ENCODE peak calls at places on chromosomes 7 and 10, in five cellular contexts. M, Z, X, V and O are unnamed samples.

GRCh38 chr10:127832456-127832855 is 60.3 kb downstream of the CLRN3 start:
- DNase-seq in M (no peak), Z (no peak), X (no peak), V (no peak), O (no peak)

GRCh38 chr10:70456164-70456563 is 14.7 kb upstream of the NODAL start:
- DNase-seq in M (no peak), Z (no peak), X (no peak), V (no peak), O (no peak)

GRCh38 chr7:57370739-57371098 is 79.3 kb upstream of the ZNF716 start:
- DNase-seq in M (no peak), Z (no peak), X (no peak), V (no peak), O (no peak)

GRCh38 chr10:69650589-69651261 is 20.7 kb downstream of the FAM241B start:
- DNase-seq in M (no peak), Z (no peak), X (no peak), V (no peak), O (no peak)

GRCh38 chr7:131640686-131641085 is 84.3 kb upstream of the PODXL start:
- DNase-seq in M (no peak), Z (no peak), X (no peak), V (no peak), O (no peak)

GRCh38 chr10:127293640-127294039 is 97.2 kb upstream of the INSYN2A start:
- DNase-seq in M (no peak), Z (no peak), X (no peak), V (no peak), O (no peak)

GRCh38 chr7:8931906-8932646 is 498.7 kb downstream of the NXPH1 start:
- DNase-seq in M (no peak), Z (no peak), X (no peak), V (no peak), O (no peak)

GRCh38 chr10:132356621-132357195 is 24.7 kb downstream of the LRRC27 start:
- DNase-seq in M (no peak), Z (no peak), X (no peak), V (no peak), O (no peak)

GRCh38 chr10:48667960-48668541 is 16.6 kb upstream of the WDFY4 start:
- DNase-seq in M (no peak), Z (no peak), X (no peak), V (no peak), O (no peak)

GRCh38 chr7:44224216-44224950 is 23.6 kb downstream of the YKT6 start:
- DNase-seq in M (no peak), Z (no peak), X (peak), V (peak), O (no peak)

GRCh38 chr10:69416695-69417094 is at the start of gene TACR2:
- DNase-seq in M (no peak), Z (no peak), X (no peak), V (no peak), O (no peak)

GRCh38 chr7:46853451-46853850 is 728.5 kb downstream of the TNS3 start:
- DNase-seq in M (no peak), Z (no peak), X (no peak), V (no peak), O (no peak)

GRCh38 chr7:2103071-2103898 is 129.5 kb downstream of the MAD1L1 start:
- DNase-seq in M (no peak), Z (no peak), X (no peak), V (no peak), O (no peak)
- TF ChIP-seq CTCF in M (no peak), Z (no peak), X (no peak), V (no peak), O (no peak)

DNA sequence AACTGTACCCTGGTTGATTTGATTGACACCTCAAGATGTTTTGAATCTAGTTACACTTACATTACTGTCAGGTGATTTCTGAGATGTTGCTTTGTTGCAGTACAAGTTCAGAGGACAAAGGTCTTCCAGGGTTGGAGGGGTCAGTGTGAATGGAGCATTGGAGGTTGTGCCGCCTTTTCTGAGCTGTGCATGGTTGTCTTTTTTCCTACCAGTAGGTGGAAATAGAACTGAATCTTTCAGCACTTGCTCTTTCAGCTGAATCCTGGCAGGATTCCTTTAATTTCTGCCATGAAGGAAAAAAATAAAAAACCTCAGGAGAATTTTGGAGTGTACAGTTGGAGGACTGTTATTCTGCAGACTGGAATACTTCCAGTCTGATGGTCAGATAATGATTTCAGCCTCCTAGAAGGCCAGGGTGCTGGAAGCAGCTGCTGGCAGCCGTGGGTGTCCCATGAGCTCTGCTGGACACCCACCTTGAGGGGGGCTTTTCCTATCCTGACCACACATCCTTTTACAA is 82.7 kb downstream of the PLCE1 start:
- DNase-seq in M (peak), Z (no peak), X (no peak), V (no peak), O (no peak)
- TF ChIP-seq CTCF in M (peak), Z (peak), X (peak), V (peak), O (peak)

GRCh38 chr7:77903597-77903996 is 105.0 kb downstream of the PHTF2 start:
- DNase-seq in M (no peak), Z (no peak), X (peak), V (peak), O (no peak)
- TF ChIP-seq CTCF in M (no peak), Z (peak), X (peak), V (no peak), O (no peak)

DNA sequence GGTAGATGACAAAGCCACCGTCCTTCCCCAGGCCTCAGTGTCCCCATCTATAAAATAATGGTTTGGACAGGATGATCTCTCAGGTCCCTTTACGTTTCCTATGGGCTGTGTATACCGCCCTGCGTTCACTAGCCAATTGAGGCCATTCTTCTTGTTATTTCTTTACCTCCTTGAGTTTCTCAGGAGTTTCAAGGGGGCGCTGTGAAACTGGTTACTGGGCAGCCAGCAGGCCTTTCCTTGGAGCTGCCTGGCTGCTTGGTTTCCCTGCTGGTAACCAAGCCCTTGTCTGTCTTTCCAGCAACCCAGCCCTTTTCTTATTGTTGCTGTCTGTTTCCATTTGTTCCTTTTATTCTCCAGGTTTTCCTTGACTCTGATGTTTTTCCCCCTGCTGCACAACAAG is 26.9 kb downstream of the FGF8 start:
- DNase-seq in M (no peak), Z (no peak), X (no peak), V (no peak), O (no peak)
- TF ChIP-seq CTCF in M (no peak), Z (no peak), X (no peak), V (no peak), O (peak)

GRCh38 chr7:128446306-128446705 is 9.4 kb upstream of the HILPDA start:
- DNase-seq in M (peak), Z (no peak), X (no peak), V (no peak), O (no peak)
- TF ChIP-seq CTCF in M (no peak), Z (no peak), X (no peak), V (no peak), O (no peak)

GRCh38 chr10:103280505-103280904 is 3.6 kb downstream of the INA start:
- DNase-seq in M (no peak), Z (no peak), X (no peak), V (no peak), O (no peak)

GRCh38 chr10:103287992-103288391 is 11.1 kb downstream of the INA start:
- DNase-seq in M (no peak), Z (no peak), X (no peak), V (no peak), O (no peak)

GRCh38 chr10:103281753-103282152 is 4.8 kb downstream of the INA start:
- DNase-seq in M (no peak), Z (no peak), X (no peak), V (no peak), O (peak)

GRCh38 chr10:103282961-103283360 is 6.0 kb downstream of the INA start:
- DNase-seq in M (no peak), Z (no peak), X (no peak), V (no peak), O (no peak)

DNA sequence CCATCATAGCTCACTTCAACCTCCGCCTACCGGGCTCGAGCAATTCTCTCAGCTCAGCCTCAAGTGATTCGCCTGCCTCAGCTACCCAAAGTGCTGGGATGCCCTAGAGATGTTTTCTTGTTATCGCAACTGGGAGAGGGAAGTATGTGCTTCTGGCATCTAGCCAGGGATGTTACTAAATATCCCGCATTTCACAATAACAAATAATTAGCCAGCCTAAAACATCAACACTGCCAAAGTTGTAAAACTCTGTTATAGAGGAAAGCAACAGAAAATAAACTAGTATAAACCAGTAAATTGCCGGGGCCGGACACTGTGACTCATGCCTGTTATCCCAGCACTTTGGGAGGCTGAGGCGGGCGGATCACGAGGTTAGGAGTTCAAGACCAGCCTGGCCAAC is 7.2 kb downstream of the INA start:
- DNase-seq in M (no peak), Z (no peak), X (peak), V (no peak), O (no peak)
- TF ChIP-seq CTCF in M (no peak), Z (no peak), X (no peak), V (no peak), O (no peak)

GRCh38 chr10:79316671-79317431 is 30.4 kb upstream of the PPIF start:
- DNase-seq in M (no peak), Z (no peak), X (no peak), V (peak), O (no peak)
- TF ChIP-seq CTCF in M (no peak), Z (no peak), X (peak), V (no peak), O (no peak)

GRCh38 chr10:36783400-36783799 is 342.0 kb upstream of the ANKRD30A start:
- DNase-seq in M (no peak), Z (no peak), X (no peak), V (no peak), O (no peak)

GRCh38 chr10:36773652-36774051 is 351.7 kb upstream of the ANKRD30A start:
- DNase-seq in M (no peak), Z (no peak), X (no peak), V (no peak), O (no peak)

GRCh38 chr10:36778600-36778999 is 346.8 kb upstream of the ANKRD30A start:
- DNase-seq in M (no peak), Z (no peak), X (no peak), V (no peak), O (no peak)

GRCh38 chr10:36781570-36781969 is 343.8 kb upstream of the ANKRD30A start:
- DNase-seq in M (no peak), Z (no peak), X (no peak), V (no peak), O (no peak)

GRCh38 chr10:36779238-36779846 is 346.1 kb upstream of the ANKRD30A start:
- DNase-seq in M (peak), Z (no peak), X (peak), V (no peak), O (peak)
- TF ChIP-seq CTCF in M (peak), Z (peak), X (peak), V (peak), O (peak)

GRCh38 chr7:48101880-48102448 is 12.9 kb downstream of the UPP1 start:
- DNase-seq in M (no peak), Z (no peak), X (no peak), V (no peak), O (no peak)
- TF ChIP-seq CTCF in M (peak), Z (no peak), X (peak), V (no peak), O (peak)